ENCODE peak calls at places on chromosomes 3 and 15, in eight cellular contexts. A is colonic mucosa, E is cardiac muscle cell, G is fibroblast of lung, O is Peyer's patch, P is psoas muscle, F is Caco-2, N is adrenal gland. D is an unnamed sample. For H3K27me3, the result is how much of the 10 kb centered on the place peaks cover.

GRCh38 chr3:178140491-178140890 is 395.7 kb upstream of the KCNMB2 start:
- DNase-seq in A (no peak), E (no peak), G (peak), O (no peak), P (no peak), F (no peak), N (no peak), D (no peak)

GRCh38 chr15:40495516-40495915 is 24.7 kb downstream of the CHST14 start:
- DNase-seq in A (no peak), E (no peak), G (no peak), O (no peak), P (no peak), F (no peak), N (no peak), D (no peak)

GRCh38 chr15:78872155-78872971 is at the start of gene MORF4L1:
- DNase-seq in A (peak), E (peak), G (peak), O (peak), P (peak), F (peak), N (peak), D (peak)

GRCh38 chr3:9135930-9136525 is 113.4 kb downstream of the SRGAP3 start:
- DNase-seq in A (no peak), E (peak), G (no peak), O (no peak), P (peak), F (no peak), N (no peak), D (no peak)

GRCh38 chr3:39317571-39318169 is 11.8 kb upstream of the CCR8 start:
- DNase-seq in A (peak), E (no peak), G (no peak), O (no peak), P (no peak), F (peak), N (no peak), D (no peak)

GRCh38 chr3:24259901-24260512 is 234.6 kb downstream of the THRB start:
- DNase-seq in A (no peak), E (peak), G (peak), O (no peak), P (peak), F (no peak), N (peak), D (no peak)

GRCh38 chr3:39383190-39383912 is at the start of gene SLC25A38:
- DNase-seq in A (peak), E (peak), G (peak), O (peak), P (peak), F (peak), N (peak), D (peak)

GRCh38 chr15:57591237-57591821 is 375 bp upstream of the MYZAP start:
- DNase-seq in A (no peak), E (no peak), G (no peak), O (no peak), P (no peak), F (peak), N (no peak), D (peak)

GRCh38 chr15:93829115-93829849 is 402.1 kb upstream of the MCTP2 start:
- DNase-seq in A (no peak), E (no peak), G (peak), O (no peak), P (no peak), F (peak), N (no peak), D (no peak)

GRCh38 chr15:68488290-68488689 is 56.3 kb upstream of the ITGA11 start:
- DNase-seq in A (no peak), E (no peak), G (no peak), O (no peak), P (no peak), F (no peak), N (no peak), D (no peak)

GRCh38 chr15:50463423-50464358 is 39.5 kb downstream of the USP8 start:
- DNase-seq in A (no peak), E (no peak), G (peak), O (no peak), P (no peak), F (no peak), N (no peak), D (peak)

GRCh38 chr15:36814708-36815107 is 235.3 kb downstream of the CDIN1 start:
- DNase-seq in A (no peak), E (peak), G (peak), O (no peak), P (no peak), F (no peak), N (no peak), D (no peak)

GRCh38 chr3:186255703-186256331 is 106.2 kb downstream of the DGKG start:
- DNase-seq in A (no peak), E (peak), G (no peak), O (peak), P (no peak), F (no peak), N (peak), D (peak)

GRCh38 chr3:172148702-172149565 is 109.6 kb downstream of the FNDC3B start:
- DNase-seq in A (no peak), E (peak), G (no peak), O (no peak), P (no peak), F (no peak), N (no peak), D (no peak)

GRCh38 chr3:126487151-126487771 is 11.6 kb upstream of the ZXDC start:
- DNase-seq in A (no peak), E (no peak), G (no peak), O (no peak), P (no peak), F (no peak), N (peak), D (no peak)

GRCh38 chr15:40323239-40323952 is at the start of gene INAFM2:
- DNase-seq in A (peak), E (peak), G (peak), O (peak), P (peak), F (peak), N (peak), D (peak)

GRCh38 chr3:67655364-67656121 is 1.1 kb upstream of the SUCLG2 start:
- DNase-seq in A (peak), E (no peak), G (no peak), O (peak), P (no peak), F (peak), N (peak), D (peak)

GRCh38 chr3:52530918-52531635 is 2.6 kb downstream of the NT5DC2 start:
- DNase-seq in A (no peak), E (no peak), G (no peak), O (peak), P (peak), F (no peak), N (peak), D (peak)

GRCh38 chr15:74311734-74312444 is 55.6 kb downstream of the CYP11A1 start:
- DNase-seq in A (no peak), E (peak), G (no peak), O (no peak), P (no peak), F (no peak), N (peak), D (no peak)

GRCh38 chr15:74307827-74308642 is 59.4 kb downstream of the CYP11A1 start:
- DNase-seq in A (peak), E (peak), G (peak), O (peak), P (no peak), F (no peak), N (peak), D (no peak)

GRCh38 chr15:74306801-74307217 is 60.6 kb downstream of the CYP11A1 start:
- DNase-seq in A (no peak), E (no peak), G (peak), O (no peak), P (no peak), F (no peak), N (no peak), D (no peak)

GRCh38 chr15:74305687-74306086 is 61.8 kb downstream of the CYP11A1 start:
- DNase-seq in A (no peak), E (no peak), G (no peak), O (no peak), P (no peak), F (no peak), N (no peak), D (no peak)

DNA sequence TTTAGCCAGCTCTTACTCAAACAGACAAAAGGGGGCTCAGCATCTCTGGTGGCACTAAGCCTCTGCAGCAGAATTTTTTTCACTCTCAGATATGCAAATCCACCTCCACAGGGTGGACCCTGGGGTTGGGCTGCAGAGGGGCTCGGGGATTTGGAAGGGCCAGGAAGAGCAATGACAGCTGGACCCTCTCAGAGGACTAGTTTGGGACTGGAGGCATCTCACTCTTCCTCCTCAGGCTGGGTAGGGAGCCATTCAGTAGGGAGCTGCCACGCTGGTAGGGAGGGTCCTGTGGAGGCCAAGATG is 58.9 kb downstream of the CYP11A1 start:
- DNase-seq in A (no peak), E (no peak), G (no peak), O (no peak), P (no peak), F (no peak), N (no peak), D (no peak)
- TF ChIP-seq CTCF in A (no peak), E (no peak), G (no peak), O (no peak), P (no peak), F (no peak), N (no peak), D (no peak)

GRCh38 chr3:123431007-123431657 is 17.8 kb downstream of the ADCY5 start:
- DNase-seq in A (no peak), E (no peak), G (peak), O (no peak), P (no peak), F (no peak), N (no peak), D (no peak)
- H3K27me3 ChIP-seq in A (under half), E (under half), G (under half), O (under half), P (under half), F (under half), N (under half), D (under half)

GRCh38 chr3:59040902-59041301 is 8.9 kb downstream of the CFAP20DC start:
- DNase-seq in A (no peak), E (no peak), G (no peak), O (no peak), P (no peak), F (no peak), N (no peak), D (no peak)
- H3K4me3 ChIP-seq in A (no peak), E (no peak), G (no peak), O (no peak), P (no peak), F (no peak), N (no peak), D (no peak)

GRCh38 chr15:85097250-85097649 is 115.6 kb downstream of the PDE8A start:
- DNase-seq in A (no peak), E (no peak), G (no peak), O (no peak), P (no peak), F (no peak), N (no peak), D (no peak)

GRCh38 chr15:85100186-85100937 is 118.7 kb downstream of the PDE8A start:
- DNase-seq in A (no peak), E (no peak), G (peak), O (no peak), P (no peak), F (no peak), N (no peak), D (no peak)

GRCh38 chr15:85097706-85098105 is 116.0 kb downstream of the PDE8A start:
- DNase-seq in A (no peak), E (no peak), G (peak), O (no peak), P (no peak), F (no peak), N (no peak), D (no peak)

GRCh38 chr15:85095566-85095965 is 113.9 kb downstream of the PDE8A start:
- DNase-seq in A (no peak), E (no peak), G (no peak), O (no peak), P (no peak), F (no peak), N (no peak), D (no peak)

GRCh38 chr15:85099195-85099803 is 117.6 kb downstream of the PDE8A start:
- DNase-seq in A (no peak), E (no peak), G (no peak), O (no peak), P (no peak), F (no peak), N (no peak), D (no peak)
- TF ChIP-seq CTCF in A (no peak), E (no peak), G (no peak), O (no peak), P (no peak), F (no peak), N (no peak), D (no peak)

GRCh38 chr3:103184772-103185171 is 750.0 kb downstream of the ZPLD1 start:
- DNase-seq in A (no peak), E (no peak), G (peak), O (no peak), P (no peak), F (no peak), N (no peak), D (no peak)
- H3K27me3 ChIP-seq in A (under half), E (under half), G (under half), O (under half), P (under half), F (under half), N (under half), D (under half)

GRCh38 chr15:25674948-25675347 is 188.2 kb downstream of the ATP10A start:
- DNase-seq in A (no peak), E (no peak), G (no peak), O (peak), P (peak), F (no peak), N (no peak), D (no peak)
- H3K4me3 ChIP-seq in A (no peak), E (no peak), G (no peak), O (no peak), P (no peak), F (no peak), N (no peak), D (no peak)

GRCh38 chr3:168249539-168250414 is 154.1 kb upstream of the GOLIM4 start:
- DNase-seq in A (peak), E (peak), G (peak), O (peak), P (peak), F (peak), N (peak), D (peak)
- TF ChIP-seq CTCF in A (peak), E (peak), G (peak), O (peak), P (peak), F (peak), N (no peak), D (peak)

DNA sequence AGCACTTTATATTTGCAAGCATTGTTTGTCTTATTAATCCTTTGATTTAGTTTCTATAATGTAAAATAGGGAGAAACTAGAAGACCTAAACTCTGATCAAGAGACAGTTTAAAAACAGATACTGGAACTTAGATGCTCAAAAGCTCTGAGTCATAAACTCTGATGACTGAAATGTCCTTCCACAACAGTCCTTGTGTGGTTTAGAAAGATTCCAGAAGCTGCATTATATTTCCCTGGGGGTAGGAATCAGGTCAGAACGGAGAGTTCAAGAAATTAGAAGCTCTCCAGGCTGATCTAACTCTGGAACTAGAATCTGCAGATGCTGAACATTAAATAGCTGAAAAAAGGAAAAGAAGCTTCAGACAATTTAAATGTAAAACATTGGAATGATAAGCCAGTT is 18.3 kb upstream of the ONECUT1 start:
- DNase-seq in A (no peak), E (no peak), G (no peak), O (no peak), P (no peak), F (no peak), N (no peak), D (no peak)
- H3K27me3 ChIP-seq in A (under half), E (half or more), G (under half), O (under half), P (under half), F (under half), N (half or more), D (under half)

GRCh38 chr3:170179444-170179843 is 2.1 kb downstream of the PHC3 start:
- DNase-seq in A (no peak), E (no peak), G (no peak), O (no peak), P (no peak), F (no peak), N (no peak), D (no peak)
- H3K4me3 ChIP-seq in A (peak), E (peak), G (peak), O (no peak), P (peak), F (no peak), N (no peak), D (peak)

GRCh38 chr3:55069950-55070349 is 142.1 kb upstream of the LRTM1 start:
- DNase-seq in A (no peak), E (no peak), G (no peak), O (no peak), P (no peak), F (no peak), N (no peak), D (no peak)
- TF ChIP-seq CTCF in A (no peak), E (no peak), G (no peak), O (no peak), P (no peak), F (no peak), N (no peak), D (no peak)